ENCODE peak calls at places on chromosomes 7 and 10, in nine cellular contexts. F, Q, D, G, Z, C, H, M and B are unnamed samples.

GRCh38 chr10:8114741-8115340 is 60.4 kb downstream of the GATA3 start:
- DNase-seq in H (no peak), D (no peak), Z (no peak), Q (no peak), G (no peak), C (no peak), F (no peak), M (no peak), B (no peak)

GRCh38 chr10:95181731-95182130 is 12.3 kb upstream of the ACSM6 start:
- DNase-seq in D (no peak), G (no peak), Z (no peak), M (no peak), H (no peak), F (no peak), C (no peak), Q (no peak), B (no peak)

GRCh38 chr7:80243425-80243824 is 108.8 kb downstream of the GNAI1 start:
- DNase-seq in D (no peak), G (no peak), Z (no peak), Q (peak; percentile 11), C (no peak), H (no peak), M (no peak), F (no peak), B (no peak)

GRCh38 chr10:133243593-133243992 is 5.9 kb downstream of the VENTX start:
- DNase-seq in H (no peak), G (no peak), M (no peak), Q (no peak), F (no peak), Z (no peak), D (no peak), C (no peak), B (no peak)

GRCh38 chr10:104622598-104623209 is 18.4 kb upstream of the SORCS3 start:
- DNase-seq in H (no peak), Q (no peak), C (no peak), D (no peak), G (peak; percentile 5), M (no peak), F (no peak), Z (peak; percentile 39), B (no peak)

GRCh38 chr10:49508249-49508648 is 30.7 kb downstream of the ERCC6 start:
- DNase-seq in H (no peak), D (no peak), Z (no peak), C (no peak), G (no peak), F (no peak), Q (no peak), M (no peak), B (no peak)

GRCh38 chr7:66529889-66530615 is 98.6 kb upstream of the KCTD7 start:
- DNase-seq in G (no peak), C (no peak), D (no peak), H (no peak), M (no peak), Z (no peak), F (no peak), Q (peak; percentile 13), B (no peak)

GRCh38 chr10:104546756-104547155 is 94.3 kb upstream of the SORCS3 start:
- DNase-seq in C (no peak), F (no peak), D (no peak), Q (no peak), Z (no peak), G (no peak), M (no peak), H (no peak), B (no peak)

GRCh38 chr7:1312098-1313070 is 79.7 kb downstream of the UNCX start:
- DNase-seq in C (no peak), Q (no peak), M (no peak), Z (no peak), D (no peak), G (no peak), F (no peak), H (no peak), B (no peak)

GRCh38 chr7:5351508-5352265 is 68.9 kb downstream of the SLC29A4 start:
- DNase-seq in M (no peak), H (no peak), F (no peak), Z (no peak), D (no peak), C (no peak), Q (no peak), G (no peak), B (no peak)

GRCh38 chr7:6384327-6384726 is 63.4 kb downstream of the DAGLB start:
- DNase-seq in C (no peak), Q (no peak), F (no peak), Z (no peak), H (no peak), G (no peak), M (no peak), D (no peak), B (no peak)

GRCh38 chr7:117810642-117811512 is 62.4 kb downstream of the CTTNBP2 start:
- DNase-seq in Q (no peak), G (no peak), M (no peak), C (no peak), D (no peak), F (no peak), Z (no peak), H (no peak), B (no peak)

GRCh38 chr7:99331002-99331401 is 5.3 kb downstream of the ARPC1A start:
- DNase-seq in D (no peak), M (no peak), Z (no peak), H (no peak), G (no peak), F (no peak), C (no peak), Q (no peak), B (no peak)

GRCh38 chr10:13117842-13118783 is 18.1 kb downstream of the OPTN start:
- DNase-seq in H (no peak), F (no peak), C (no peak), Q (no peak), D (no peak), M (no peak), Z (no peak), G (peak; percentile 18), B (no peak)

GRCh38 chr10:112981553-112981952 is 31.5 kb downstream of the TCF7L2 start:
- DNase-seq in H (no peak), M (no peak), F (peak; percentile 66), Z (no peak), Q (no peak), D (no peak), G (peak; percentile 50), C (no peak), B (no peak)

GRCh38 chr10:75106242-75106641 is 5.2 kb upstream of the SAMD8 start:
- DNase-seq in G (no peak), D (no peak), Q (no peak), H (no peak), F (no peak), M (no peak), Z (no peak), C (no peak), B (no peak)

DNA sequence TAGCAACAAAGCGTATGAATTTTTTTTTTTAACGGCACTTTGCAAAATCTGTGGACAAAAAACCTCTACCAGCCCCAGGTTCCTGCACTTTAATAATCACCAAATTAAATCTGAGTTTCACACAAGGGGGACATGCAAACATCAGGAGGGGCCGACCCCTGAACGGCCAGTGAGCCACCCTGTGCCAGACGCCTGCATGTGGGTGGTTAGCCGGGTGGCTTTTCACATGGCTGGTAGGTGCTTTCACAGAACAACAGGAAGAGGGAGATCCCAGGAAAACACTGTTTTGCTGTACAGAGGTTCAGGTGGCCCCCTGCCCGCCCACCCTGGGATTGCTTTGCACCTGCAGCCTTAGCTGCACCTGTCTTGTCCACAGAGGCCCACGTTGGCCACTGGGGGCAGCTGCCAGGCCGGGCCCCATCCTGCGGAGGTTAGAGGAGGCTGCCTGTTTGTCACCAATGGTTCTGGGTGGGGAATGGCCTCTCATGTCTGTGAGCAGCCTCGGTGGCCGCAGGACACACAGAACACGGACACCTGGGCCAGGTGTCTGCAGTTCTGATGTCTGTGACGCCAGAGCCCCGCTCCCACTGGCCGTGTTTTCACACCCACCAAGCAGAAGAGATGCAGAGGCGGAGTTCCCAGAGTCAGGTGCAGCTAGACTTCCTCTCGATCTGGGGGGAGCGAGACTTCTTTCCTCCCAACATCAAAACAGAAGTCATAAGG is 107.7 kb downstream of the FAM53B start:
- DNase-seq in D (no peak), M (no peak), C (no peak), H (no peak), F (no peak), Z (no peak), Q (no peak), G (peak; percentile 34), B (no peak)
- TF ChIP-seq CTCF in D (no peak), M (no peak), C (no peak), H (peak; percentile 64), F (no peak), Z (no peak), Q (no peak), G (peak; percentile 40), B (no peak)

DNA sequence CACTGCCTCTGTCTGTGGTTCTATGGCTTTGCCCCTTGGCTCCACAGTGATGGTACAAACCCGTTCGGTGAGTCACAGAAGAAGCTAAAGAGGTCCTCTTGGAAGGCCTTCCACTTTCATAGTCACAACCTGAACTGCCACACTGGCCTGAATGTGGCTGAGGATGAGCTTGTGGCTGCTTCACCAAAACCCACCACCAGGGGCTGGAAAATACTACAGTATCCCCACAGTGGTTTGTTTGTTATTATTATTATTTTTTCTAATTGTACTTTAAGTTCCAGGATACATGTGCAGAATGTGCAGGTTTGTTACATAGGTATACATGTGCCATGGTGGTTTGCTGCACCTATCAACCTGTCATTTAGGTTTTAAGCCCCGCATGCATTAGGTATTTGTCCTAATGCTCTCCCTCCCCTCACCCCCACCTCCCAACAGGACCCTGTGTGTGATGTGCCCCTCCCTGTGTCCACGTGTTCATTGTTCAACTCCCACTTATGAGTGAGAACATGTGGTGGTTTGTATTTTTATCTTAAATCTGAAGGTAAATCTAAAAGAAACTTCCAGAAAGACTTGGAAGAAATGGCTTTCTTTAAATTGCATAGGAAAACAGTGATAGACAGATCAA is 160.8 kb upstream of the NPSR1 start:
- DNase-seq in C (no peak), M (no peak), H (no peak), Q (no peak), D (no peak), G (no peak), F (no peak), Z (peak; percentile 32), B (no peak)
- TF ChIP-seq CTCF in C (no peak), M (peak; percentile 32), H (no peak), Q (peak; percentile 38), D (peak; percentile 51), G (peak; percentile 56), F (no peak), Z (peak; percentile 50), B (peak; percentile 69)

GRCh38 chr7:110590415-110590814 is 500.5 kb upstream of the LRRN3 start:
- DNase-seq in D (no peak), F (no peak), Q (no peak), M (no peak), H (no peak), Z (no peak), G (no peak), C (no peak), B (no peak)
- TF ChIP-seq CTCF in D (no peak), F (no peak), Q (no peak), M (no peak), H (no peak), Z (no peak), G (no peak), C (no peak), B (no peak)

DNA sequence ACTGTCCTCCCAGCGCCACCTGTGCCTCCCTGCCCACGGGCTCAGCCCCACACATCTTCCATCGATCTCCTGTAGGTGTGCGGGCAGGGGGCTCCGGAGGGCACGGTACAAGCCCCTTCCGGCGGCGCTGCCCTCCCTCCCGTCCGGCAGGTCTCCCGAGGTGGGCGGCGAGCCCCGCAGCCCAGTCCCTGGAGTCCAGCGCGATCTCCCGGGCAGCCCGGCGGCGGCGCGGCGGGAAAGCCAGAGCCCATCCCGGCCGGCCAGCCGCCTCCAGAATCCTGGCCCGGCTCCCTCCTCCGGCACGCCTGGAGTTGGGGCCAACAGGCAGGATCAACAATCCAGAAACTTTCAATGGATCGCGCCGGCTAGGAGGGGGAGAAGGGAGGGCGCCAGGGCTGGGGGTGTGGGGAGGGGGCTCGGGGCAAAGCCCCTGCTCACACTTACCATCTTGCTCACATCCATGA is 100.1 kb downstream of the HIP1 start:
- DNase-seq in M (no peak), F (peak; percentile 46), H (no peak), G (no peak), C (peak; percentile 56), D (no peak), Q (peak; percentile 55), Z (peak; percentile 35), B (peak; percentile 67)
- TF ChIP-seq CTCF in M (no peak), F (no peak), H (no peak), G (no peak), C (no peak), D (no peak), Q (no peak), Z (no peak), B (no peak)